ENCODE peak calls at places on chromosome 6, in five cellular contexts. One of them, this sample, is unnamed.

GRCh38 chr6:39053016-39053595 is 4.5 kb downstream of the GLP1R start:
- DNase-seq in T-helper 2 cell: no peak
- DNase-seq in mesothelial cell of epicardium: no peak
- DNase-seq in hepatocyte: no peak
- DNase-seq in effector memory CD4-positive, alpha-beta T cell: no peak
- DNase-seq in this sample: no peak

GRCh38 chr6:1842334-1842733 is 232.6 kb downstream of the FOXC1 start:
- DNase-seq in T-helper 2 cell: no peak
- DNase-seq in effector memory CD4-positive, alpha-beta T cell: no peak
- DNase-seq in mesothelial cell of epicardium: no peak
- DNase-seq in hepatocyte: no peak
- DNase-seq in this sample: no peak

GRCh38 chr6:113632220-113632864 is 224.8 kb upstream of the MARCKS start:
- DNase-seq in effector memory CD4-positive, alpha-beta T cell: no peak
- DNase-seq in T-helper 2 cell: peak
- DNase-seq in mesothelial cell of epicardium: no peak
- DNase-seq in hepatocyte: peak
- DNase-seq in this sample: no peak

GRCh38 chr6:145816392-145816791 is 1.8 kb upstream of the FBXO30 start:
- DNase-seq in hepatocyte: no peak
- DNase-seq in mesothelial cell of epicardium: no peak
- DNase-seq in T-helper 2 cell: no peak
- DNase-seq in effector memory CD4-positive, alpha-beta T cell: no peak
- DNase-seq in this sample: no peak

GRCh38 chr6:54617730-54618129 is 228.8 kb upstream of the FAM83B start:
- DNase-seq in hepatocyte: peak
- DNase-seq in effector memory CD4-positive, alpha-beta T cell: no peak
- DNase-seq in mesothelial cell of epicardium: no peak
- DNase-seq in T-helper 2 cell: no peak
- DNase-seq in this sample: no peak

GRCh38 chr6:163572612-163573011 is 158.1 kb downstream of the QKI start:
- DNase-seq in hepatocyte: no peak
- DNase-seq in mesothelial cell of epicardium: no peak
- DNase-seq in effector memory CD4-positive, alpha-beta T cell: no peak
- DNase-seq in T-helper 2 cell: no peak
- DNase-seq in this sample: no peak

GRCh38 chr6:158492881-158493280 is 67.0 kb upstream of the TMEM181 start:
- DNase-seq in mesothelial cell of epicardium: no peak
- DNase-seq in hepatocyte: no peak
- DNase-seq in effector memory CD4-positive, alpha-beta T cell: no peak
- DNase-seq in T-helper 2 cell: no peak
- DNase-seq in this sample: no peak

GRCh38 chr6:139627091-139627490 is 252.6 kb upstream of the CITED2 start:
- DNase-seq in mesothelial cell of epicardium: no peak
- DNase-seq in hepatocyte: no peak
- DNase-seq in effector memory CD4-positive, alpha-beta T cell: no peak
- DNase-seq in T-helper 2 cell: no peak
- DNase-seq in this sample: no peak

GRCh38 chr6:143675946-143676345 is 1.8 kb upstream of the PHACTR2 start:
- DNase-seq in effector memory CD4-positive, alpha-beta T cell: no peak
- DNase-seq in hepatocyte: no peak
- DNase-seq in T-helper 2 cell: no peak
- DNase-seq in mesothelial cell of epicardium: no peak
- DNase-seq in this sample: no peak

GRCh38 chr6:151763938-151764680 is 43.4 kb upstream of the ESR1 start:
- DNase-seq in hepatocyte: peak
- DNase-seq in T-helper 2 cell: no peak
- DNase-seq in effector memory CD4-positive, alpha-beta T cell: no peak
- DNase-seq in mesothelial cell of epicardium: peak
- DNase-seq in this sample: no peak

GRCh38 chr6:2536451-2536850 is 214.3 kb downstream of the MYLK4 start:
- DNase-seq in T-helper 2 cell: no peak
- DNase-seq in effector memory CD4-positive, alpha-beta T cell: no peak
- DNase-seq in hepatocyte: no peak
- DNase-seq in mesothelial cell of epicardium: no peak
- DNase-seq in this sample: no peak

GRCh38 chr6:25942561-25943147 is 12.2 kb upstream of the SLC17A2 start:
- DNase-seq in hepatocyte: peak
- DNase-seq in effector memory CD4-positive, alpha-beta T cell: no peak
- DNase-seq in mesothelial cell of epicardium: no peak
- DNase-seq in T-helper 2 cell: no peak
- DNase-seq in this sample: no peak

GRCh38 chr6:42239333-42239732 is 21.7 kb upstream of the MRPS10 start:
- DNase-seq in hepatocyte: no peak
- DNase-seq in effector memory CD4-positive, alpha-beta T cell: no peak
- DNase-seq in T-helper 2 cell: no peak
- DNase-seq in mesothelial cell of epicardium: no peak
- DNase-seq in this sample: no peak

GRCh38 chr6:3522561-3523287 is 65.9 kb upstream of the SLC22A23 start:
- DNase-seq in hepatocyte: no peak
- DNase-seq in mesothelial cell of epicardium: no peak
- DNase-seq in T-helper 2 cell: no peak
- DNase-seq in effector memory CD4-positive, alpha-beta T cell: no peak
- DNase-seq in this sample: no peak

GRCh38 chr6:150142304-150142656 is 564 bp upstream of the PPP1R14C start:
- DNase-seq in effector memory CD4-positive, alpha-beta T cell: no peak
- DNase-seq in hepatocyte: no peak
- DNase-seq in T-helper 2 cell: no peak
- DNase-seq in mesothelial cell of epicardium: no peak
- DNase-seq in this sample: no peak

GRCh38 chr6:136923116-136923953 is 1.2 kb downstream of the SLC35D3 start:
- DNase-seq in mesothelial cell of epicardium: no peak
- DNase-seq in T-helper 2 cell: no peak
- DNase-seq in effector memory CD4-positive, alpha-beta T cell: no peak
- DNase-seq in hepatocyte: peak
- DNase-seq in this sample: no peak

This sample was measured in stimulated activated naive CD4-positive, alpha-beta T cell.